ENCODE peak calls at places on chromosomes 4 and X, in ten cellular contexts. One of them, this sample, is unnamed.

GRCh38 chrX:16087081-16087480 is 36.3 kb upstream of the GRPR start:
- DNase-seq in retina: no peak
- DNase-seq in bronchial epithelial cell: no peak
- DNase-seq in stimulated activated CD4-positive, alpha-beta T cell treated with anti-CD3 and anti-CD28 coated beads, Interleukin-4, amount 100 ng/mL, for 4 hours: no peak
- DNase-seq in GM13977: no peak
- DNase-seq in colonic mucosa: no peak
- DNase-seq in T1000: no peak
- DNase-seq in GM10248: no peak
- DNase-seq in mammary epithelial cell: no peak
- DNase-seq in activated naive CD4-positive, alpha-beta T cell treated with anti-CD3 and anti-CD28 coated beads, Interleukin-2, amount 50 U/mL, for 72 hours: no peak
- DNase-seq in this sample: no peak

GRCh38 chr4:55356991-55357461 is 11.0 kb downstream of the SRD5A3 start:
- DNase-seq in retina: no peak
- DNase-seq in bronchial epithelial cell: peak; percentile 53
- DNase-seq in stimulated activated CD4-positive, alpha-beta T cell treated with anti-CD3 and anti-CD28 coated beads, Interleukin-4, amount 100 ng/mL, for 4 hours: no peak
- DNase-seq in GM13977: no peak
- DNase-seq in colonic mucosa: no peak
- DNase-seq in T1000: no peak
- DNase-seq in GM10248: no peak
- DNase-seq in mammary epithelial cell: no peak
- DNase-seq in activated naive CD4-positive, alpha-beta T cell treated with anti-CD3 and anti-CD28 coated beads, Interleukin-2, amount 50 U/mL, for 72 hours: no peak
- DNase-seq in this sample: no peak

GRCh38 chrX:113935516-113935915 is 648.4 kb upstream of the HTR2C start:
- DNase-seq in retina: no peak
- DNase-seq in bronchial epithelial cell: no peak
- DNase-seq in stimulated activated CD4-positive, alpha-beta T cell treated with anti-CD3 and anti-CD28 coated beads, Interleukin-4, amount 100 ng/mL, for 4 hours: no peak
- DNase-seq in GM13977: no peak
- DNase-seq in colonic mucosa: no peak
- DNase-seq in T1000: no peak
- DNase-seq in GM10248: no peak
- DNase-seq in mammary epithelial cell: no peak
- DNase-seq in activated naive CD4-positive, alpha-beta T cell treated with anti-CD3 and anti-CD28 coated beads, Interleukin-2, amount 50 U/mL, for 72 hours: no peak
- DNase-seq in this sample: no peak

GRCh38 chr4:78689700-78690318 is 86.3 kb upstream of the BMP2K start:
- DNase-seq in retina: no peak
- DNase-seq in bronchial epithelial cell: no peak
- DNase-seq in stimulated activated CD4-positive, alpha-beta T cell treated with anti-CD3 and anti-CD28 coated beads, Interleukin-4, amount 100 ng/mL, for 4 hours: no peak
- DNase-seq in GM13977: no peak
- DNase-seq in colonic mucosa: no peak
- DNase-seq in T1000: no peak
- DNase-seq in GM10248: no peak
- DNase-seq in mammary epithelial cell: no peak
- DNase-seq in activated naive CD4-positive, alpha-beta T cell treated with anti-CD3 and anti-CD28 coated beads, Interleukin-2, amount 50 U/mL, for 72 hours: no peak
- DNase-seq in this sample: no peak

GRCh38 chr4:7254736-7255487 is 62.6 kb downstream of the SORCS2 start:
- DNase-seq in retina: no peak
- DNase-seq in bronchial epithelial cell: no peak
- DNase-seq in stimulated activated CD4-positive, alpha-beta T cell treated with anti-CD3 and anti-CD28 coated beads, Interleukin-4, amount 100 ng/mL, for 4 hours: no peak
- DNase-seq in GM13977: peak; percentile 81
- DNase-seq in colonic mucosa: no peak
- DNase-seq in T1000: no peak
- DNase-seq in GM10248: peak; percentile 60
- DNase-seq in mammary epithelial cell: no peak
- DNase-seq in activated naive CD4-positive, alpha-beta T cell treated with anti-CD3 and anti-CD28 coated beads, Interleukin-2, amount 50 U/mL, for 72 hours: no peak
- DNase-seq in this sample: no peak

GRCh38 chr4:151287409-151287808 is 10.4 kb downstream of the PRSS48 start:
- DNase-seq in retina: no peak
- DNase-seq in bronchial epithelial cell: no peak
- DNase-seq in stimulated activated CD4-positive, alpha-beta T cell treated with anti-CD3 and anti-CD28 coated beads, Interleukin-4, amount 100 ng/mL, for 4 hours: no peak
- DNase-seq in GM13977: no peak
- DNase-seq in colonic mucosa: no peak
- DNase-seq in T1000: no peak
- DNase-seq in GM10248: no peak
- DNase-seq in mammary epithelial cell: no peak
- DNase-seq in activated naive CD4-positive, alpha-beta T cell treated with anti-CD3 and anti-CD28 coated beads, Interleukin-2, amount 50 U/mL, for 72 hours: no peak
- DNase-seq in this sample: no peak

GRCh38 chrX:140525448-140525847 is 20.6 kb upstream of the SOX3 start:
- DNase-seq in retina: no peak
- DNase-seq in bronchial epithelial cell: peak; percentile 65
- DNase-seq in stimulated activated CD4-positive, alpha-beta T cell treated with anti-CD3 and anti-CD28 coated beads, Interleukin-4, amount 100 ng/mL, for 4 hours: no peak
- DNase-seq in GM13977: no peak
- DNase-seq in colonic mucosa: no peak
- DNase-seq in T1000: no peak
- DNase-seq in GM10248: no peak
- DNase-seq in mammary epithelial cell: peak; percentile 6
- DNase-seq in activated naive CD4-positive, alpha-beta T cell treated with anti-CD3 and anti-CD28 coated beads, Interleukin-2, amount 50 U/mL, for 72 hours: no peak
- DNase-seq in this sample: no peak

GRCh38 chr4:134622194-134622593 is 420.6 kb upstream of the PABPC4L start:
- DNase-seq in retina: no peak
- DNase-seq in bronchial epithelial cell: no peak
- DNase-seq in stimulated activated CD4-positive, alpha-beta T cell treated with anti-CD3 and anti-CD28 coated beads, Interleukin-4, amount 100 ng/mL, for 4 hours: no peak
- DNase-seq in GM13977: no peak
- DNase-seq in colonic mucosa: no peak
- DNase-seq in T1000: no peak
- DNase-seq in GM10248: no peak
- DNase-seq in mammary epithelial cell: no peak
- DNase-seq in activated naive CD4-positive, alpha-beta T cell treated with anti-CD3 and anti-CD28 coated beads, Interleukin-2, amount 50 U/mL, for 72 hours: no peak
- DNase-seq in this sample: no peak